ENCODE peak calls at places on chromosome 5, in five cellular contexts. C is suprapubic skin, H is colonic mucosa, T is adrenal gland, Y is K562. I is an unnamed sample.

GRCh38 chr5:96870094-96871021 is 5.9 kb upstream of the ERAP2 start:
- DNase-seq in C (no peak), H (no peak), T (no peak), Y (no peak), I (no peak)

GRCh38 chr5:59665086-59665831 is 228.3 kb downstream of the PDE4D start:
- DNase-seq in C (no peak), H (no peak), T (no peak), Y (no peak), I (peak; percentile 49)

GRCh38 chr5:192691-192969 is 1.3 kb downstream of the LRRC14B start:
- DNase-seq in C (no peak), H (no peak), T (no peak), Y (no peak), I (no peak)

GRCh38 chr5:149855371-149855770 is 89.2 kb downstream of the PDE6A start:
- DNase-seq in C (no peak), H (no peak), T (no peak), Y (no peak), I (no peak)

GRCh38 chr5:89236900-89237299 is 353.9 kb upstream of the MEF2C start:
- DNase-seq in C (no peak), H (no peak), T (no peak), Y (peak; percentile 11), I (no peak)

GRCh38 chr5:1634337-1634661 is 110.5 kb upstream of the LPCAT1 start:
- DNase-seq in C (no peak), H (no peak), T (no peak), Y (no peak), I (no peak)

GRCh38 chr5:175353876-175354275 is 90.1 kb downstream of the DRD1 start:
- DNase-seq in C (no peak), H (no peak), T (no peak), Y (no peak), I (no peak)

GRCh38 chr5:96582343-96582742 is 79.8 kb upstream of the CAST start:
- DNase-seq in C (no peak), H (no peak), T (no peak), Y (no peak), I (peak; percentile 81)

GRCh38 chr5:158820891-158821290 is 278.8 kb downstream of the EBF1 start:
- DNase-seq in C (no peak), H (no peak), T (no peak), Y (no peak), I (no peak)

GRCh38 chr5:142204219-142204618 is 95.6 kb downstream of the NDFIP1 start:
- DNase-seq in C (no peak), H (no peak), T (no peak), Y (no peak), I (no peak)

GRCh38 chr5:42403236-42403635 is 20.0 kb upstream of the GHR start:
- DNase-seq in C (no peak), H (no peak), T (no peak), Y (no peak), I (no peak)

GRCh38 chr5:16296946-16297345 is 117.4 kb upstream of the MARCHF11 start:
- DNase-seq in C (no peak), H (no peak), T (no peak), Y (no peak), I (no peak)

GRCh38 chr5:42791151-42791550 is 20.5 kb downstream of the SELENOP start:
- DNase-seq in C (no peak), H (no peak), T (no peak), Y (no peak), I (no peak)

GRCh38 chr5:6454628-6455053 is 6.0 kb downstream of the UBE2QL1 start:
- DNase-seq in C (no peak), H (no peak), T (peak; percentile 58), Y (no peak), I (no peak)

GRCh38 chr5:33997331-33997983 is 10.4 kb downstream of the AMACR start:
- DNase-seq in C (peak; percentile 83), H (peak; percentile 55), T (peak; percentile 94), Y (peak; percentile 56), I (peak; percentile 66)

GRCh38 chr5:1548702-1549523 is 25.2 kb upstream of the LPCAT1 start:
- DNase-seq in C (peak; percentile 56), H (peak; percentile 23), T (peak; percentile 21), Y (no peak), I (peak; percentile 18)

GRCh38 chr5:123471385-123471784 is 40.6 kb upstream of the CSNK1G3 start:
- DNase-seq in C (no peak), H (no peak), T (no peak), Y (peak; percentile 30), I (no peak)

GRCh38 chr5:139698461-139699146 is 50.5 kb downstream of the CXXC5 start:
- DNase-seq in C (peak; percentile 90), H (peak; percentile 69), T (peak; percentile 91), Y (peak; percentile 75), I (peak; percentile 25)

GRCh38 chr5:141135030-141135717 is at the start of gene PCDHB5:
- DNase-seq in C (no peak), H (no peak), T (no peak), Y (peak; percentile 37), I (no peak)

GRCh38 chr5:76524872-76525271 is 98.3 kb downstream of the F2RL2 start:
- DNase-seq in C (no peak), H (no peak), T (no peak), Y (no peak), I (no peak)

GRCh38 chr5:129771058-129771838 is 23.4 kb downstream of the MINAR2 start:
- DNase-seq in C (no peak), H (peak; percentile 68), T (peak; percentile 73), Y (peak; percentile 49), I (peak; percentile 66)

GRCh38 chr5:68049053-68049713 is 166.4 kb upstream of the PIK3R1 start:
- DNase-seq in C (no peak), H (no peak), T (no peak), Y (no peak), I (peak; percentile 31)

GRCh38 chr5:73764586-73764985 is 138.6 kb downstream of the ARHGEF28 start:
- DNase-seq in C (no peak), H (no peak), T (no peak), Y (no peak), I (no peak)

GRCh38 chr5:130386155-130386554 is 481.9 kb downstream of the CHSY3 start:
- DNase-seq in C (no peak), H (no peak), T (no peak), Y (no peak), I (no peak)

GRCh38 chr5:95931118-95931833 is 30.4 kb downstream of the ELL2 start:
- DNase-seq in C (no peak), H (no peak), T (no peak), Y (peak; percentile 52), I (no peak)

GRCh38 chr5:65017636-65018035 is 248.9 kb downstream of the CWC27 start:
- DNase-seq in C (no peak), H (no peak), T (no peak), Y (no peak), I (no peak)

GRCh38 chr5:37641933-37642332 is 197.9 kb downstream of the GDNF start:
- DNase-seq in C (no peak), H (no peak), T (no peak), Y (no peak), I (no peak)
- H3K36me3 ChIP-seq in C (no peaks in the 10 kb centered on the region), H (no peaks in the 10 kb centered on the region), T (no peaks in the 10 kb centered on the region), Y (no peaks in the 10 kb centered on the region), I (no peaks in the 10 kb centered on the region)

DNA sequence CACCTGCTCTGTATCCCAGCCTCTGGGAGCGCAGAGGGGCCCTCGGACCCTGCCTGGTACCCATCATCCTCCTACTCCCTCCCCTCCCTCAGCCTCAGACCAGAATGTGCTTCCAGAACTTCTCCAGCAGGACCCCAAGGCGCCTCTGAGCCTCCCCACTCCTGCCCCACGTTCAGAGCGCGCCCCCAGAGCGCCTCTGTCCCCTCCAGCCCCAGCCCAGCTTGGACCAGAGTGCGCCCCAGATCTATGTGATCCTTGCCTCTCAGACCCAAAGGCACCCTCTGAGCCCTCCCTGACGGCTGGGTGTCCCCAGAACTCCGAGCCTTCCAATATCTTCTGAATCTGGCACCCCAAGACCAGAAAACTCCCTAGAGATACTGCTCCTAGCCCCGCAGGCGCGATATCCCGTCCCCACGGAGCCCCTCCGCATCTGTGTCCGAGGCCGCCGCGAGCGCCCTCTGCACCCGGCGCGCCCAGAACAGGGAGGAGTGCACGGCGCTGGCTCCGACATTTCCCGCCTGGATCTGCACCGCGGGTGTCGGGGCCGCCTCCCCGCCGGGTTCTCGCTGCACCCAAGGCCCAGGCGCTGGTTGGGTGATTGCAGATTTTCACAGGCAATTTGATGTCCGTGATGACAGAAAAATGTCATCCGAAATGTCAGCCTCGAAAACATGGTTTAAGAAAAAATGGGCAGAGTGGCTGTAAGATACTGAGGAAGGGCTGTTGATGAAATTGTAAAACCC is 522 bp downstream of the BHMT start:
- DNase-seq in C (no peak), H (no peak), T (no peak), Y (peak; percentile 5), I (no peak)
- H3K27ac ChIP-seq in C (no peak overlapping the region), H (no peak overlapping the region), T (no peak overlapping the region), Y (no peak overlapping the region), I (no peak overlapping the region)

GRCh38 chr5:172896465-172896864 is 62.4 kb downstream of the ERGIC1 start:
- DNase-seq in C (no peak), H (no peak), T (peak; percentile 75), Y (no peak), I (no peak)

GRCh38 chr5:172899436-172899835 is 59.8 kb upstream of the RPL26L1 start:
- DNase-seq in C (no peak), H (no peak), T (no peak), Y (no peak), I (no peak)

GRCh38 chr5:172897691-172898512 is 61.3 kb upstream of the RPL26L1 start:
- DNase-seq in C (no peak), H (no peak), T (no peak), Y (no peak), I (no peak)

GRCh38 chr5:172901012-172901780 is 58.0 kb upstream of the RPL26L1 start:
- DNase-seq in C (no peak), H (no peak), T (peak; percentile 91), Y (peak; percentile 94), I (no peak)

GRCh38 chr5:172898513-172899369 is 60.5 kb upstream of the RPL26L1 start:
- DNase-seq in C (no peak), H (no peak), T (no peak), Y (no peak), I (no peak)
- H3K36me3 ChIP-seq in C (peaks cover 3% of the 10 kb centered on the region), H (peaks cover 8% of the 10 kb centered on the region), T (no peaks in the 10 kb centered on the region), Y (peaks cover 25% of the 10 kb centered on the region), I (no peaks in the 10 kb centered on the region)

GRCh38 chr5:98489021-98489420 is 284.4 kb upstream of the RGMB start:
- DNase-seq in C (no peak), H (no peak), T (no peak), Y (no peak), I (no peak)

GRCh38 chr5:98492258-98492657 is 281.2 kb upstream of the RGMB start:
- DNase-seq in C (no peak), H (no peak), T (no peak), Y (no peak), I (no peak)

GRCh38 chr5:98490348-98490747 is 283.1 kb upstream of the RGMB start:
- DNase-seq in C (no peak), H (no peak), T (no peak), Y (no peak), I (no peak)
- H3K27ac ChIP-seq in C (no peak overlapping the region), H (no peak overlapping the region), T (no peak overlapping the region), Y (no peak overlapping the region), I (no peak overlapping the region)

GRCh38 chr5:172913117-172913850 is 45.9 kb upstream of the RPL26L1 start:
- DNase-seq in C (no peak), H (no peak), T (no peak), Y (no peak), I (no peak)
- H3K36me3 ChIP-seq in C (peaks cover 41% of the 10 kb centered on the region), H (peaks cover 11% of the 10 kb centered on the region), T (no peaks in the 10 kb centered on the region), Y (peaks cover 45% of the 10 kb centered on the region), I (peaks cover 8% of the 10 kb centered on the region)

GRCh38 chr5:52805614-52806013 is 17.9 kb downstream of the ITGA1 start:
- DNase-seq in C (no peak), H (no peak), T (no peak), Y (no peak), I (no peak)
- H3K27ac ChIP-seq in C (no peak overlapping the region), H (no peak overlapping the region), T (no peak overlapping the region), Y (no peak overlapping the region), I (no peak overlapping the region)

GRCh38 chr5:87390576-87391199 is 22.0 kb downstream of the CCNH start:
- DNase-seq in C (no peak), H (no peak), T (no peak), Y (no peak), I (no peak)
- H3K36me3 ChIP-seq in C (peaks cover 89% of the 10 kb centered on the region), H (peaks cover 14% of the 10 kb centered on the region), T (no peaks in the 10 kb centered on the region), Y (peaks cover 99% of the 10 kb centered on the region), I (peaks cover 11% of the 10 kb centered on the region)